ENCODE peak calls at places on chromosomes 7 and 10, in five cellular contexts. R is A549, M is GM12878, V is HepG2, W is K562. H is an unnamed sample. For H3K4me1, the result is how much of the 10 kb centered on the place peaks cover.

GRCh38 chr10:118950190-118950658 is 79.3 kb upstream of the NANOS1 start:
- DNase-seq in R (no peak), M (no peak), V (no peak), W (no peak), H (no peak)

GRCh38 chr10:16777473-16778370 is 39.5 kb downstream of the RSU1 start:
- DNase-seq in R (peak), M (no peak), V (peak), W (peak), H (peak)

GRCh38 chr10:43205681-43206390 is 61.0 kb downstream of the RASGEF1A start:
- DNase-seq in R (no peak), M (no peak), V (no peak), W (no peak), H (no peak)

GRCh38 chr10:129203819-129204218 is 263.2 kb upstream of the MGMT start:
- DNase-seq in R (no peak), M (no peak), V (no peak), W (no peak), H (no peak)

GRCh38 chr10:35378547-35379210 is 42.4 kb downstream of the CCNY start:
- DNase-seq in R (no peak), M (no peak), V (no peak), W (peak), H (no peak)

GRCh38 chr7:1956141-1956540 is 276.6 kb downstream of the MAD1L1 start:
- DNase-seq in R (no peak), M (no peak), V (no peak), W (no peak), H (no peak)

GRCh38 chr7:39810710-39811109 is 139.3 kb upstream of the CDK13 start:
- DNase-seq in R (no peak), M (no peak), V (no peak), W (no peak), H (no peak)

GRCh38 chr7:5831196-5831595 is 49.4 kb upstream of the OCM start:
- DNase-seq in R (no peak), M (no peak), V (no peak), W (peak), H (peak)

GRCh38 chr7:85695041-85695990 is 508.5 kb upstream of the SEMA3D start:
- DNase-seq in R (peak), M (no peak), V (no peak), W (no peak), H (no peak)

GRCh38 chr7:158273138-158273651 is 314.4 kb downstream of the PTPRN2 start:
- DNase-seq in R (no peak), M (no peak), V (no peak), W (no peak), H (no peak)

GRCh38 chr7:105648561-105649401 is 67.5 kb upstream of the EFCAB10 start:
- DNase-seq in R (peak), M (no peak), V (peak), W (no peak), H (no peak)

GRCh38 chr7:45155941-45156340 is 1.6 kb upstream of the RAMP3 start:
- DNase-seq in R (no peak), M (no peak), V (no peak), W (no peak), H (no peak)

GRCh38 chr7:73921623-73922528 is 60.9 kb downstream of the TMEM270 start:
- DNase-seq in R (no peak), M (no peak), V (no peak), W (no peak), H (no peak)

GRCh38 chr7:127983804-127984332 is 47.4 kb downstream of the LRRC4 start:
- DNase-seq in R (no peak), M (no peak), V (peak), W (peak), H (no peak)

GRCh38 chr10:34205452-34205851 is 609.6 kb downstream of the PARD3 start:
- DNase-seq in R (no peak), M (no peak), V (no peak), W (no peak), H (no peak)

GRCh38 chr10:103547391-103547946 is 54.0 kb downstream of the NEURL1 start:
- DNase-seq in R (no peak), M (no peak), V (no peak), W (peak), H (no peak)

GRCh38 chr10:112687647-112688046 is 240.6 kb downstream of the VTI1A start:
- DNase-seq in R (no peak), M (no peak), V (no peak), W (no peak), H (no peak)

GRCh38 chr7:131959106-131959812 is 402.8 kb upstream of the PODXL start:
- DNase-seq in R (no peak), M (no peak), V (no peak), W (no peak), H (no peak)

GRCh38 chr7:16817536-16817935 is 12.7 kb upstream of the AGR2 start:
- DNase-seq in R (peak), M (no peak), V (no peak), W (no peak), H (no peak)

GRCh38 chr7:107843184-107843583 is 40.2 kb upstream of the SLC26A3 start:
- DNase-seq in R (no peak), M (no peak), V (no peak), W (no peak), H (peak)

GRCh38 chr7:22732556-22733126 is 5.6 kb downstream of the IL6 start:
- DNase-seq in R (no peak), M (no peak), V (no peak), W (no peak), H (peak)

GRCh38 chr10:129758591-129759021 is 205.5 kb downstream of the EBF3 start:
- DNase-seq in R (no peak), M (no peak), V (no peak), W (no peak), H (no peak)

GRCh38 chr7:12403287-12404181 is at the start of gene VWDE:
- DNase-seq in R (peak), M (no peak), V (no peak), W (peak), H (peak)

GRCh38 chr7:135147341-135147898 is 452 bp upstream of the TMEM140 start:
- DNase-seq in R (no peak), M (no peak), V (no peak), W (peak), H (no peak)

GRCh38 chr7:13197501-13197900 is 510.1 kb downstream of the ARL4A start:
- DNase-seq in R (no peak), M (no peak), V (no peak), W (no peak), H (no peak)

GRCh38 chr7:105643384-105643783 is 62.1 kb upstream of the EFCAB10 start:
- DNase-seq in R (no peak), M (no peak), V (no peak), W (peak), H (peak)

GRCh38 chr7:106679153-106679931 is 18.4 kb upstream of the CCDC71L start:
- DNase-seq in R (no peak), M (no peak), V (no peak), W (peak), H (no peak)

GRCh38 chr7:76054129-76055120 is 6.5 kb downstream of the MDH2 start:
- DNase-seq in R (no peak), M (no peak), V (no peak), W (no peak), H (no peak)

GRCh38 chr7:28509256-28510021 is 97.1 kb downstream of the CREB5 start:
- DNase-seq in R (no peak), M (peak), V (no peak), W (no peak), H (no peak)

GRCh38 chr10:31063839-31064238 is 32.2 kb upstream of the ZNF438 start:
- DNase-seq in R (no peak), M (no peak), V (no peak), W (no peak), H (no peak)

GRCh38 chr10:76581685-76582084 is 1055.9 kb downstream of the KCNMA1 start:
- DNase-seq in R (no peak), M (no peak), V (no peak), W (no peak), H (no peak)

GRCh38 chr10:46520941-46521340 is 35.5 kb downstream of the GPRIN2 start:
- DNase-seq in R (no peak), M (no peak), V (no peak), W (no peak), H (no peak)

GRCh38 chr10:13003781-13004180 is 2.3 kb upstream of the CCDC3 start:
- DNase-seq in R (no peak), M (no peak), V (no peak), W (no peak), H (no peak)

DNA sequence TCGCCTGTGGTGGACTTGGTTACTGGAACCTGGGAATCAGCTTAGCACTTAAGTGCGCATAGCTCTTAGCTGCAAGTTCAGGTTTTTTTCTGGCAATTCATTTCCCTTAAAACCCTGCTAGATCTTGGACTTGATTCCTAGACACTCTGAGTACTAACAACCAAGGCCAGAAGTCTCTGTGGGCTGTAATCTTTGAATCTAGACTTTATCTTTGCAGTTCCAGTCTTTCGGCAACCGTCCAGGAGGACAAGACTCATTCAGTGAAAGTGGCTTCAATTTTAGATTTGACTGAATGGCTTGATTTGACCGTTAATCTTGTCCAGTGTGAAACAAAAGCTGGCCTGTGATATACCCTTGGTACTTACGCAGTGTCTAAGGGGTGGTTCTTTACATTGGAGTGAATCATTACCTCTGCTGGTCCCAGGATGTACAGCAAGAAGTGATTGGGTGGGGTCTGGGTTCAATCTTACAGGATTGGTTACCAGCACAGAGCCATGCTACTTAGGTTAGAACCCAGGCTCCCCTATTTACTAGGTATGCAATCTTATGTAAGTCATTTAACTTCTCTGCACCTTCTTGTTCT is 16.4 kb downstream of the PTTG1IP2 start:
- DNase-seq in R (no peak), M (no peak), V (no peak), W (no peak), H (no peak)
- TF ChIP-seq JUNB in R (no peak), M (no peak), V (no peak), W (no peak), H (no peak)

GRCh38 chr7:124718032-124718766 is 47.4 kb downstream of the GPR37 start:
- DNase-seq in R (no peak), M (no peak), V (peak), W (no peak), H (peak)
- TF ChIP-seq REST in R (no peak), M (no peak), V (no peak), W (no peak), H (no peak)

GRCh38 chr10:110827410-110827809 is 44.3 kb upstream of the PDCD4 start:
- DNase-seq in R (no peak), M (no peak), V (peak), W (no peak), H (no peak)

GRCh38 chr10:110827872-110828271 is 43.9 kb upstream of the PDCD4 start:
- DNase-seq in R (no peak), M (no peak), V (no peak), W (no peak), H (no peak)

GRCh38 chr10:110824660-110825059 is 47.1 kb upstream of the PDCD4 start:
- DNase-seq in R (no peak), M (no peak), V (no peak), W (no peak), H (no peak)

GRCh38 chr10:110824152-110824441 is 47.6 kb upstream of the PDCD4 start:
- DNase-seq in R (no peak), M (no peak), V (no peak), W (no peak), H (no peak)

GRCh38 chr10:110825510-110825909 is 46.2 kb upstream of the PDCD4 start:
- DNase-seq in R (no peak), M (no peak), V (no peak), W (no peak), H (no peak)
- H3K4me1 ChIP-seq in R (under half), M (under half), V (half or more), W (under half), H (under half)

GRCh38 chr7:141042222-141043193 is 27.8 kb upstream of the MRPS33 start:
- DNase-seq in R (peak), M (no peak), V (peak), W (no peak), H (no peak)
- TF ChIP-seq JUNB in R (peak), M (no peak), V (no peak), W (no peak), H (no peak)

GRCh38 chr7:359226-359775 is 69.3 kb downstream of the FOXL3 start:
- DNase-seq in R (no peak), M (no peak), V (no peak), W (no peak), H (no peak)

GRCh38 chr7:359776-360361 is 69.9 kb downstream of the FOXL3 start:
- DNase-seq in R (no peak), M (no peak), V (no peak), W (no peak), H (no peak)

GRCh38 chr7:361680-362415 is 71.9 kb downstream of the FOXL3 start:
- DNase-seq in R (no peak), M (no peak), V (no peak), W (no peak), H (no peak)

GRCh38 chr7:362416-363096 is 72.6 kb downstream of the FOXL3 start:
- DNase-seq in R (no peak), M (no peak), V (no peak), W (peak), H (no peak)

GRCh38 chr7:360454-361100 is 70.6 kb downstream of the FOXL3 start:
- DNase-seq in R (no peak), M (no peak), V (no peak), W (no peak), H (no peak)
- TF ChIP-seq REST in R (no peak), M (no peak), V (no peak), W (no peak), H (no peak)

DNA sequence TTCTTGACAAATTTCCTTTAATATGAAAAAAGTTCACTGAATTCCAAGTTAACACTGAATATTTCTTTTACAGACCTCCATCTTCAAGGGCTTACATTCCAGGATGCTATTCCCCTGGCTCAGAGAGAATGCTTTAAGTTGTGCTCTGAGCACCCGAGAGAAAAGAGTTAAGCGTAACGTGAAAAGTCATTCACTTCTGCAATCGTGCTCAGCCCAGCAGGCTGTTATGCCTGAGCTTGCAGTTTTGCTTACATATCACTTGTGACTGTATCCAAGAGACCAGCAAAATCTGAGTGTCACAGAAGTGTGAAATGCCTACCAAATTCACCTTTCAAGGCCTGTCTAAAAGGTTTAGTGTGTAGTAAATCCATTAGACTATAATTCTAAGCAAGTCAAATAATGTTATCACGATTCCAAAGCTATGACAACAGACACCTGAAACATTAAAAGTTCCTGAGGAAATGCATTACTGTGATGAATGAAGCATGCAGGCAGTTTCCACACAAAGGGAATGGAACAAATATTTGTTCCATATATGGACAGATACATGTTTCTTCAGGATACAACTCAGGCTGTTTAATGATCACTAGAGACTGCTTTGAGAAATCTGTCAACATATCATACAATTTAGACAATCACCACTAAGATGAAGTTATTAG is 20.1 kb downstream of the ITGB1 start:
- DNase-seq in R (no peak), M (no peak), V (peak), W (no peak), H (peak)
- H3K4me1 ChIP-seq in R (half or more), M (under half), V (half or more), W (under half), H (under half)

DNA sequence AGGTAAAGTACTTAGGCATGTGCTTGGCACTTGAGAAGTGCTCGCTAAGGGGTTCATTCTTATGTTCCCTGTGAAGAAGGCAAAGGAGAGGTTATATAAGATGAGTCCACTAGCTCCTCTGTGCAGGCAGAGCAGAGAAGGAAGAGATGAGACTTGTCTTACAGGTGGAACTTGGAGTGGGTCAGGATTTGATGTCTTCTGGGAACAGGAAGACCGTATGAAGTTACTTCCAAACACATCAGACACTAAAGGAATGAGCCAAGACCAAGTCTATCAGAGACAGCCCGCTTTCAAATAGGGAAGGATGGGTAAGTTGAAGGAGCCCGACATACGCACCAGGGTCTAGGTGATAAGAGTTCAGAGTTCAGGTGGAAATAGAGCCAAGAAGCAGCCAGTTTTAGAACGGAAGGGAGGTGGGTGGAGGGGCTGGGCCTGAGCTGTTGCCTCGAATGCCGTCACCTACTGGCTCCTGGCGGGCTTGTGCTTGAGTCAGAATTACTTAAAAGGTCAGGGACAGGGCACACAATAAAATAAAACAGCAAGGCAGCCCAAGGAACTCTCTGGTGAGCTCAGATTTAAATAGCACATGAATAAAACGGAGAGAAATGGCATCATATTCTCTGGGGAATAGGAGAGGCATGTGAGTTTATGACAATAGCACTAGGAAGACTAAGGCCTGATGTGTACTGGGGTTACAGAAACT is 56.1 kb upstream of the GRB10 start:
- DNase-seq in R (no peak), M (no peak), V (no peak), W (no peak), H (no peak)
- TF ChIP-seq JUNB in R (no peak), M (no peak), V (no peak), W (no peak), H (no peak)

H was measured in GM23338.